ENCODE peak calls at places on chromosomes 16 and 17, in four cellular contexts. B is stimulated activated CD4-positive, alpha-beta T cell treated with anti-CD3 and anti-CD28 coated beads, TNF-alpha, amount 100 ng/mL, for 4 hours; D is heart right ventricle; Z is effector CD4-positive, alpha-beta T cell. K is an unnamed sample.
A peak's percentile ranks its signal among the peaks of the same experiment; 100 is the strongest.

GRCh38 chr17:7004398-7005253 is 7.8 kb upstream of the RNASEK start:
- DNase-seq in B (no peak), D (no peak), Z (peak; percentile 53), K (no peak)

GRCh38 chr16:51577621-51578303 is 426.7 kb upstream of the SALL1 start:
- DNase-seq in B (no peak), D (no peak), Z (no peak), K (no peak)

GRCh38 chr16:85104821-85105391 is 7.4 kb downstream of the CIBAR2 start:
- DNase-seq in B (no peak), D (no peak), Z (no peak), K (peak; percentile 40)

GRCh38 chr16:84332975-84333684 is 35.2 kb upstream of the ATP2C2 start:
- DNase-seq in B (no peak), D (no peak), Z (no peak), K (no peak)

GRCh38 chr17:65453204-65453931 is 108.1 kb downstream of the AXIN2 start:
- DNase-seq in B (no peak), D (no peak), Z (no peak), K (no peak)

GRCh38 chr17:67435122-67435521 is 58.0 kb downstream of the PITPNC1 start:
- DNase-seq in B (no peak), D (no peak), Z (peak; percentile 45), K (peak; percentile 23)

GRCh38 chr17:77959926-77960521 is 1.5 kb downstream of the TNRC6C start:
- DNase-seq in B (no peak), D (no peak), Z (peak; percentile 12), K (no peak)

GRCh38 chr17:56821847-56822534 is 11.7 kb downstream of the C17orf67 start:
- DNase-seq in B (no peak), D (no peak), Z (no peak), K (no peak)

GRCh38 chr17:75827291-75828050 is 16.7 kb downstream of the UNC13D start:
- DNase-seq in B (peak; percentile 26), D (peak; percentile 79), Z (peak; percentile 44), K (peak; percentile 48)

GRCh38 chr17:62093188-62094155 is 28.4 kb upstream of the MED13 start:
- DNase-seq in B (no peak), D (no peak), Z (no peak), K (no peak)

GRCh38 chr16:12314786-12315185 is 338.3 kb downstream of the SNX29 start:
- DNase-seq in B (no peak), D (no peak), Z (no peak), K (no peak)

GRCh38 chr17:73288534-73289302 is 23.1 kb downstream of the CDC42EP4 start:
- DNase-seq in B (no peak), D (peak; percentile 78), Z (no peak), K (no peak)

GRCh38 chr16:4133897-4134372 is 17.7 kb upstream of the ADCY9 start:
- DNase-seq in B (no peak), D (no peak), Z (no peak), K (no peak)

GRCh38 chr16:69762843-69763556 is 868 bp downstream of the WWP2 start:
- DNase-seq in B (no peak), D (no peak), Z (peak; percentile 4), K (no peak)

GRCh38 chr17:32298298-32298697 is 32.7 kb downstream of the RHBDL3 start:
- DNase-seq in B (no peak), D (no peak), Z (no peak), K (no peak)

GRCh38 chr17:78716814-78717393 is 65.2 kb downstream of the CYTH1 start:
- DNase-seq in B (no peak), D (peak; percentile 73), Z (no peak), K (no peak)

GRCh38 chr16:85056211-85056748 is 28.7 kb downstream of the KIAA0513 start:
- DNase-seq in B (no peak), D (no peak), Z (no peak), K (no peak)

GRCh38 chr16:16010194-16010593 is 60.8 kb downstream of the ABCC1 start:
- DNase-seq in B (no peak), D (no peak), Z (no peak), K (no peak)

GRCh38 chr17:47188799-47189731 is at the start of gene CDC27:
- DNase-seq in B (peak; percentile 100), D (peak; percentile 98), Z (peak; percentile 100), K (peak; percentile 100)

GRCh38 chr16:55663770-55664677 is 8.2 kb downstream of the SLC6A2 start:
- DNase-seq in B (no peak), D (no peak), Z (no peak), K (no peak)

GRCh38 chr17:9839433-9839832 is 13.7 kb downstream of the GLP2R start:
- DNase-seq in B (no peak), D (no peak), Z (no peak), K (no peak)

K was measured in CD8-positive, alpha-beta T cell.